ENCODE peak calls at places on chromosomes 7 and 10, in five cellular contexts. Z, E, W, T and V are unnamed samples.
A peak's percentile ranks its signal among the peaks of the same experiment; 100 is the strongest.

GRCh38 chr7:105648561-105649401 is 67.5 kb upstream of the EFCAB10 start:
- DNase-seq in Z (peak; percentile 13), E (no peak), W (no peak), T (no peak), V (no peak)

GRCh38 chr10:7945469-7946187 is 108.9 kb upstream of the GATA3 start:
- DNase-seq in Z (peak; percentile 41), E (no peak), W (no peak), T (no peak), V (no peak)

GRCh38 chr7:133851416-133851815 is 275.7 kb upstream of the LRGUK start:
- DNase-seq in Z (peak; percentile 10), E (no peak), W (no peak), T (no peak), V (no peak)

GRCh38 chr7:105389090-105389650 is 449 bp upstream of the SRPK2 start:
- DNase-seq in Z (peak; percentile 56), E (peak; percentile 44), W (no peak), T (no peak), V (peak; percentile 52)

GRCh38 chr10:96740579-96741281 is 20.4 kb upstream of the PIK3AP1 start:
- DNase-seq in Z (no peak), E (peak; percentile 66), W (no peak), T (no peak), V (no peak)

GRCh38 chr7:31917256-31917655 is 153.0 kb downstream of the PDE1C start:
- DNase-seq in Z (peak; percentile 58), E (no peak), W (no peak), T (no peak), V (no peak)

GRCh38 chr10:4025339-4025738 is 240.3 kb upstream of the KLF6 start:
- DNase-seq in Z (no peak), E (no peak), W (no peak), T (no peak), V (no peak)

GRCh38 chr7:101496017-101496416 is 133.1 kb downstream of the MYL10 start:
- DNase-seq in Z (peak; percentile 17), E (no peak), W (no peak), T (no peak), V (no peak)

GRCh38 chr10:62858364-62858763 is 42.2 kb upstream of the EGR2 start:
- DNase-seq in Z (peak; percentile 86), E (no peak), W (no peak), T (no peak), V (no peak)

GRCh38 chr10:89535185-89536012 is at the start of gene SLC16A12:
- DNase-seq in Z (peak; percentile 29), E (no peak), W (no peak), T (no peak), V (no peak)

GRCh38 chr7:24825931-24826661 is 68.8 kb upstream of the GSDME start:
- DNase-seq in Z (peak; percentile 91), E (no peak), W (no peak), T (no peak), V (no peak)

GRCh38 chr10:121648493-121648892 is 50.2 kb upstream of the FGFR2 start:
- DNase-seq in Z (no peak), E (no peak), W (no peak), T (no peak), V (no peak)

GRCh38 chr7:129252133-129252532 is 27.3 kb downstream of the AHCYL2 start:
- DNase-seq in Z (no peak), E (no peak), W (no peak), T (no peak), V (no peak)

GRCh38 chr7:94647295-94647694 is 8.6 kb downstream of the SGCE start:
- DNase-seq in Z (no peak), E (no peak), W (no peak), T (no peak), V (no peak)

GRCh38 chr7:105600720-105601550 is 19.6 kb upstream of the EFCAB10 start:
- DNase-seq in Z (no peak), E (no peak), W (no peak), T (no peak), V (no peak)

GRCh38 chr10:116112232-116113231 is 160.5 kb downstream of the GFRA1 start:
- DNase-seq in Z (peak; percentile 68), E (no peak), W (no peak), T (no peak), V (no peak)

GRCh38 chr10:71970331-71970730 is 6.1 kb downstream of the CHST3 start:
- DNase-seq in Z (no peak), E (no peak), W (no peak), T (no peak), V (no peak)

GRCh38 chr10:118106426-118106825 is 59.7 kb upstream of the RAB11FIP2 start:
- DNase-seq in Z (peak; percentile 14), E (no peak), W (no peak), T (no peak), V (no peak)

GRCh38 chr7:101870361-101871062 is 53.1 kb downstream of the CUX1 start:
- DNase-seq in Z (peak; percentile 21), E (no peak), W (no peak), T (no peak), V (no peak)

GRCh38 chr10:107450056-107450455 is 285.6 kb upstream of the SORCS1 start:
- DNase-seq in Z (no peak), E (no peak), W (no peak), T (no peak), V (no peak)

GRCh38 chr7:18345641-18346234 is 149.8 kb upstream of the HDAC9 start:
- DNase-seq in Z (peak; percentile 36), E (no peak), W (no peak), T (no peak), V (no peak)

GRCh38 chr7:71746004-71746403 is 614.1 kb downstream of the GALNT17 start:
- DNase-seq in Z (no peak), E (no peak), W (no peak), T (no peak), V (no peak)

DNA sequence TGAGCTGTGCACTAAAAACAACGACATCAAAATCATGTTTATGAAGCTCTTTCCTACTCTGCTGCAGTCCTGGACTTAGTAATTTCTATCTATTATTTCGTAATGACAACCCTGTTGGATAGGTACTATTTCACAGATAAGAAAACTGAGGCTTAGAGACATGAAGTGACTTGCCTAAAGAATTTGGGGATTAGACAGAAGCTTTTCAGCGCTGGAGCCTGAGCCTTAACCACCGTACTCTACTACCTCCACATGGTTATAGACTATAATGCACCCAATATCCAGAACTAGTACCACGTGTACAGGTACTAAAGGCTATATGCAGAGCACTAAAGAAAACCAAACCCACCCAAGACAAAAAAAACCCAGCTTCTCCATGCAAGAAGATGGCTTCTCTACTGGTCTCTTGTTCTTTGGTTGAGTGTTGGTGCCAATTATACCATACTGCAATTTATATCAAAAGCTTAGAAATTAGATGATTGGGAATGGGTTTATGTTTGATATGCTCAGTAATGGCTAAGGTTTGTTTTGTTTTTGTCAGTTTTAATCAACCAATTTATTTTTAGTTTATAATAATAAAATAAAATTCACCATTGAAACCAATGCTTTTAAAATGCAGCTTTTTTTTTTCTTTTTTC is 6.5 kb upstream of the SNX10 start:
- DNase-seq in Z (no peak), E (no peak), W (no peak), T (no peak), V (no peak)
- TF ChIP-seq CTCF in Z (no peak), E (no peak), W (no peak), T (peak; percentile 38), V (peak; percentile 30)

GRCh38 chr10:110643670-110644597 is at the start of gene RBM20:
- DNase-seq in Z (peak; percentile 43), E (no peak), W (no peak), T (no peak), V (peak; percentile 49)
- H3K27me3 ChIP-seq in Z (peaks cover 43% of the 10 kb centered on the region), E (peaks cover 26% of the 10 kb centered on the region), W (no peaks in the 10 kb centered on the region), T (peaks cover 39% of the 10 kb centered on the region), V (no peaks in the 10 kb centered on the region)

DNA sequence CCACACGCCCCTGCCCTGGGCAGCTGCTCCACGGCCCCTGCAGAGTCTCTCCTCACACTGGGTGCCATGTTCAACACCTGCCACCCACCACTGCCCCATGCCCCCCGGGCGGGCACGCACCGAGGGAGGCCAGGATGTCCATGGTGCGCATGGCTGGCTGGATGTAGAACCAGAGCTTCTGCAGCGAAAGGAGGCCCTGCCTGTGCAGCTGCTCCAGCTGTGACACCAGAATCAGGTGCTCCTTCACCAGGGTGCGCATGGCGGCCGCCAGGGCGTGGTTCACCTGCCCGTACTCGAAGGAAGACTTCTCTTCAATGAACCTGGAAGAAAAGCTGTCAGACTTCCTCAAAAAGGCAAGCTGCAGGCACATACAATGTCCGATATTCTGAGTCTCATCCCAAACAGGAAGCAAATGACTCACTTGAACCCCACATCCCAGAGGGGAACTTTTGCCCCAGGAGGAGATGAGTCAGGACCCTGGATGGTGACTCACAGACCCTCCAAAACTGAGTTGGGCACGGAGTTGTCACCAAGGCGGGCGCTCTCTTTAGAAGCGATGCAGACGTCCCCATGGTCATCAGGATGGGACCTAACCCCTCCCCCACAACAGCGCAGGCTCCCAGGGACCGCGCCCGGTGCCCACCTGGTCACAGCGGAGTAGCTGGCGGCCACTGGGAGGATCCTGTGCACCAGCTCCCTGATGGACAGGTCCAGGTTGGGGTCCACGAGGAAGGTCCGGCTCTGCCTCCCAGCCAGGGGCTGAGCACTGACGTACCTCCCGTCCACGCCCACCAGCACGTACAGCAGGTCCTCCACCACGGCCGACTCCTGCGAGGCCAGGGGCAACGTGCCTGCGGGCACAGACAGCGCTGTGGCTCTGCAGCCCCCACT is 15.5 kb downstream of the TUBGCP2 start:
- DNase-seq in Z (peak; percentile 60), E (no peak), W (no peak), T (no peak), V (no peak)
- H3K36me3 ChIP-seq in Z (peaks cover 46% of the 10 kb centered on the region), E (no peaks in the 10 kb centered on the region), W (peaks cover 68% of the 10 kb centered on the region), T (peaks cover 42% of the 10 kb centered on the region), V (peaks cover 35% of the 10 kb centered on the region)

DNA sequence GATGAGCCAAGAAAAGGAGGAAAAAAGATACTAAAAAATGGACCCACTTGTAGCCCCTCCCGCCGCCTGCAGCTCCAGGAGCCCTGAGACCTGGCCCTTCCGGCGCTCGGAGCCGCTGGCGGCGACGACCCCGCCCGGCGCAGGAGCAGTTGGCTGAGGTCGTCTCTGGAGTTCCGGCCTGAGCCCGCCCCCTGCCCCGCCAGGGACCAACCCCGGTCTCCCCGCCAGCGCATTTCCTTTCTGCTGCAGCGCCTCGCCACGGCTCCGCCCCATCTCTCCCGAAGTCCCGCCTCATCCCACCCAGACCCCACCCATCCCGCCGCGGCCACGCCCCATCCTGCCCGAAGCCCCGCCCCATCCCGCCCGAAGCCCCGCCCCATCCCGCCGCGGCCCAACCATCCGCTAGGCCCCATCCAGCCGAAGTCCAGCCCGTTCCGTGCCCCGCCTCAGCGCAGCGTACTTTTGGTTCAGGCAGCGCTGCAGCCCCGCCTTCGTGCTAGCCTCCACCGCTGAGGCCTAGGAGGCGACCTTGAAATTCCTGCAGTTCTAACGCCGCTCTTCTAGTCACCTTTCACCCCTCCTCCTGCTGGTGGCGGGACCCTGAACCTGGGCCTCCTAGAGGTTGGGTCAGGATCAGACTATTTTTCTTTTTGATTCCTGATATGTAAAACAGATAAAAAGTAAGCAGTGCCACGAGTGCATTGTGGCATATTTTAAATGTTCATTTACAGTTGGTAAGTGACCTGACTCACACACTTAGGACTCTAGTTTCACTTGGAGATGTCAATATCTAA is at the start of gene STN1:
- DNase-seq in Z (peak; percentile 96), E (peak; percentile 95), W (peak; percentile 91), T (peak; percentile 85), V (peak; percentile 97)
- TF ChIP-seq CTCF in Z (no peak), E (no peak), W (peak; percentile 24), T (no peak), V (no peak)

GRCh38 chr7:97012293-97013005 is 7.1 kb downstream of the DLX6 start:
- DNase-seq in Z (no peak), E (no peak), W (no peak), T (no peak), V (no peak)
- H3K27me3 ChIP-seq in Z (peaks cover 55% of the 10 kb centered on the region), E (peaks cover 56% of the 10 kb centered on the region), W (peaks cover 50% of the 10 kb centered on the region), T (peaks cover 54% of the 10 kb centered on the region), V (peaks cover 5% of the 10 kb centered on the region)